ENCODE peak calls at places on chromosomes 1 and 21, in four cellular contexts. A is naive thymus-derived CD8-positive, alpha-beta T cell; X is cerebellum; F is heart left ventricle. P is an unnamed sample.

GRCh38 chr21:39867198-39867650 is at the start of gene PCP4:
- DNase-seq in A (no peak), X (peak), F (peak), P (no peak)

GRCh38 chr1:200610846-200611245 is 9.7 kb downstream of the KIF14 start:
- DNase-seq in A (no peak), X (no peak), F (no peak), P (peak)

GRCh38 chr1:47409311-47410085 is 6.6 kb upstream of the FOXE3 start:
- DNase-seq in A (no peak), X (no peak), F (no peak), P (no peak)

GRCh38 chr1:39269791-39270342 is 65.4 kb downstream of the MACF1 start:
- DNase-seq in A (no peak), X (no peak), F (no peak), P (no peak)

GRCh38 chr1:203276916-203277535 is 28.3 kb upstream of the BTG2 start:
- DNase-seq in A (no peak), X (no peak), F (peak), P (no peak)

GRCh38 chr1:44660176-44660575 is 14.1 kb downstream of the TMEM53 start:
- DNase-seq in A (no peak), X (no peak), F (peak), P (no peak)

GRCh38 chr1:225460737-225461532 is 33.1 kb upstream of the LBR start:
- DNase-seq in A (no peak), X (no peak), F (no peak), P (no peak)

GRCh38 chr1:111665527-111665926 is 45.9 kb downstream of the RAP1A start:
- DNase-seq in A (no peak), X (no peak), F (no peak), P (no peak)

GRCh38 chr1:84782311-84782771 is 92.1 kb upstream of the SSX2IP start:
- DNase-seq in A (peak), X (no peak), F (peak), P (no peak)

GRCh38 chr1:171081220-171081993 is 9.3 kb upstream of the FMO3 start:
- DNase-seq in A (no peak), X (no peak), F (no peak), P (peak)

GRCh38 chr1:20617157-20617487 is 16.1 kb upstream of the PINK1 start:
- DNase-seq in A (no peak), X (no peak), F (no peak), P (no peak)

GRCh38 chr1:74508449-74508848 is 4.0 kb downstream of the LRRC53 start:
- DNase-seq in A (no peak), X (no peak), F (no peak), P (no peak)

GRCh38 chr1:82695443-82695842 is 894.7 kb downstream of the ADGRL2 start:
- DNase-seq in A (no peak), X (no peak), F (no peak), P (no peak)

GRCh38 chr1:208556461-208556860 is 312.3 kb upstream of the PLXNA2 start:
- DNase-seq in A (no peak), X (no peak), F (no peak), P (no peak)

GRCh38 chr1:95716550-95716949 is 482.5 kb downstream of the RWDD3 start:
- DNase-seq in A (no peak), X (no peak), F (no peak), P (no peak)

GRCh38 chr1:178629549-178630154 is 95.4 kb upstream of the RALGPS2 start:
- DNase-seq in A (no peak), X (no peak), F (no peak), P (no peak)

GRCh38 chr21:35658242-35658641 is 402.1 kb downstream of the SETD4 start:
- DNase-seq in A (no peak), X (no peak), F (no peak), P (no peak)

GRCh38 chr21:25421327-25422028 is 185.8 kb downstream of the MRPL39 start:
- DNase-seq in A (peak), X (no peak), F (no peak), P (peak)

P was measured in GM04503.